ENCODE peak calls at places on chromosome 1, in six cellular contexts. D, Z, T, F, I and M are unnamed samples.

GRCh38 chr1:159171254-159171687 is at the start of gene CADM3:
- DNase-seq in Z (no peak), D (peak), T (no peak), I (no peak), F (no peak), M (no peak)

GRCh38 chr1:64098856-64099606 is 104.4 kb upstream of the UBE2U start:
- DNase-seq in Z (no peak), T (no peak), D (no peak), I (no peak), F (no peak), M (no peak)

GRCh38 chr1:156511656-156512055 is 11.1 kb upstream of the MEF2D start:
- DNase-seq in F (no peak), T (no peak), I (no peak), Z (no peak), D (no peak), M (no peak)

GRCh38 chr1:2801535-2802291 is at the start of gene TTC34:
- DNase-seq in F (no peak), I (peak), T (no peak), Z (no peak), D (peak), M (no peak)

GRCh38 chr1:172277277-172277676 is 143.2 kb upstream of the C1orf105 start:
- DNase-seq in F (no peak), Z (no peak), D (no peak), T (no peak), I (no peak), M (no peak)

GRCh38 chr1:204888294-204888693 is 17.6 kb downstream of the NFASC start:
- DNase-seq in T (no peak), I (no peak), F (no peak), Z (no peak), D (no peak), M (no peak)

GRCh38 chr1:24586970-24587820 is 31.3 kb downstream of the NCMAP start:
- DNase-seq in D (peak), T (no peak), I (no peak), F (no peak), Z (no peak), M (peak)

GRCh38 chr1:231512147-231512698 is 16.2 kb upstream of the TSNAX start:
- DNase-seq in F (peak), Z (no peak), I (no peak), D (no peak), T (no peak), M (no peak)

GRCh38 chr1:246355421-246356230 is 151.5 kb downstream of the SMYD3 start:
- DNase-seq in Z (no peak), T (no peak), I (no peak), F (no peak), D (peak), M (no peak)

GRCh38 chr1:7042322-7043231 is 257.3 kb downstream of the CAMTA1 start:
- DNase-seq in Z (no peak), T (no peak), I (no peak), F (no peak), D (peak), M (no peak)

GRCh38 chr1:83857108-83857507 is 141.8 kb downstream of the TTLL7 start:
- DNase-seq in I (no peak), F (no peak), D (no peak), Z (no peak), T (no peak), M (no peak)

GRCh38 chr1:9270290-9270900 is 22.3 kb upstream of the SPSB1 start:
- DNase-seq in Z (no peak), T (no peak), D (peak), F (no peak), I (no peak), M (no peak)

GRCh38 chr1:157646144-157646543 is 48.3 kb upstream of the FCRL4 start:
- DNase-seq in I (no peak), F (no peak), D (no peak), Z (no peak), T (no peak), M (no peak)

GRCh38 chr1:178417858-178418257 is 78.9 kb downstream of the CLEC20A start:
- DNase-seq in Z (no peak), I (no peak), F (peak), T (no peak), D (no peak), M (no peak)

GRCh38 chr1:183783896-183784637 is 20.9 kb upstream of the RGL1 start:
- DNase-seq in I (peak), T (no peak), F (peak), D (no peak), Z (no peak), M (no peak)

GRCh38 chr1:43274125-43274803 is 4.5 kb downstream of the TMEM125 start:
- DNase-seq in T (no peak), Z (no peak), F (no peak), D (no peak), I (no peak), M (peak)

GRCh38 chr1:220371324-220371723 is 99.1 kb upstream of the RAB3GAP2 start:
- DNase-seq in I (no peak), D (peak), F (no peak), T (no peak), Z (no peak), M (no peak)

GRCh38 chr1:203536575-203536974 is 42.6 kb downstream of the OPTC start:
- DNase-seq in F (no peak), I (no peak), D (no peak), Z (no peak), T (no peak), M (no peak)

GRCh38 chr1:218674280-218674773 is 329.2 kb downstream of the TGFB2 start:
- DNase-seq in D (peak), F (no peak), I (no peak), T (no peak), Z (no peak), M (no peak)

GRCh38 chr1:9877962-9878361 is 32.1 kb downstream of the CTNNBIP1 start:
- DNase-seq in Z (no peak), F (no peak), D (peak), T (no peak), I (no peak), M (no peak)

GRCh38 chr1:203296456-203297073 is 8.8 kb upstream of the BTG2 start:
- DNase-seq in T (no peak), F (no peak), I (peak), D (no peak), Z (no peak), M (no peak)

GRCh38 chr1:239197871-239198270 is 188.5 kb upstream of the CHRM3 start:
- DNase-seq in D (no peak), T (no peak), Z (no peak), F (no peak), I (no peak), M (no peak)

GRCh38 chr1:198937231-198938031 is 298.6 kb downstream of the PTPRC start:
- DNase-seq in D (peak), I (no peak), Z (no peak), F (peak), T (no peak), M (peak)

GRCh38 chr1:4984841-4985240 is 330.4 kb downstream of the AJAP1 start:
- DNase-seq in I (no peak), D (no peak), F (no peak), Z (no peak), T (no peak), M (no peak)

GRCh38 chr1:227869281-227869842 is 53.9 kb downstream of the PRSS38 start:
- DNase-seq in I (no peak), T (no peak), F (no peak), Z (no peak), D (no peak), M (no peak)

GRCh38 chr1:55887103-55887712 is 672.0 kb upstream of the USP24 start:
- DNase-seq in F (no peak), D (no peak), I (no peak), Z (no peak), T (no peak), M (no peak)

GRCh38 chr1:106962591-106962990 is 93.9 kb upstream of the PRMT6 start:
- DNase-seq in F (no peak), I (no peak), D (no peak), Z (no peak), T (no peak), M (no peak)

GRCh38 chr1:193367863-193368262 is 181.4 kb upstream of the B3GALT2 start:
- DNase-seq in Z (no peak), D (no peak), F (no peak), T (no peak), I (no peak), M (no peak)

GRCh38 chr1:157170677-157171515 is 32.7 kb upstream of the ETV3 start:
- DNase-seq in I (no peak), T (no peak), Z (no peak), F (no peak), D (peak), M (peak)

GRCh38 chr1:160205974-160206369 is 788 bp downstream of the PEA15 start:
- DNase-seq in D (no peak), T (no peak), F (peak), I (peak), Z (no peak), M (peak)

GRCh38 chr1:15246960-15247614 is at the start of gene FHAD1:
- DNase-seq in D (peak), T (no peak), Z (no peak), F (peak), I (peak), M (peak)

GRCh38 chr1:214957330-214958137 is 125.0 kb upstream of the KCNK2 start:
- DNase-seq in F (peak), I (no peak), Z (no peak), T (no peak), D (no peak), M (no peak)

GRCh38 chr1:151165281-151165737 is 393 bp downstream of the LYSMD1 start:
- DNase-seq in I (peak), T (no peak), F (no peak), D (peak), Z (no peak), M (no peak)